ENCODE peak calls at places on chromosome 6, in ten cellular contexts. H is HepG2, I is uterus, A is stomach, W is heart left ventricle, C is body of pancreas, X is IMR-90, E is esophagus squamous epithelium, M is esophagus muscularis mucosa, D is spleen. Z is an unnamed sample.

GRCh38 chr6:145015739-145016558 is 719.4 kb downstream of the EPM2A start:
- DNase-seq in A (no peak), M (no peak), H (no peak), E (no peak), X (peak; percentile 97), D (no peak), C (no peak), W (no peak), I (no peak), Z (no peak)

GRCh38 chr6:52739627-52740026 is 23.6 kb downstream of the GSTA2 start:
- DNase-seq in M (peak; percentile 53), A (no peak), W (no peak), D (no peak), X (no peak), E (no peak), I (no peak), C (no peak), H (no peak), Z (no peak)

GRCh38 chr6:28489366-28490190 is 26.0 kb downstream of the GPX6 start:
- DNase-seq in D (no peak), X (peak; percentile 74), C (peak; percentile 13), A (peak; percentile 28), M (peak; percentile 62), W (peak; percentile 38), E (no peak), I (peak; percentile 88), H (peak; percentile 32), Z (peak; percentile 74)

GRCh38 chr6:10486215-10486614 is 34.9 kb upstream of the GCNT2 start:
- DNase-seq in I (no peak), A (no peak), X (no peak), C (no peak), E (no peak), M (no peak), W (no peak), H (no peak), D (no peak), Z (no peak)

GRCh38 chr6:84766796-84767590 is 2.6 kb upstream of the TBX18 start:
- DNase-seq in H (no peak), I (no peak), E (no peak), X (no peak), D (peak; percentile 63), M (no peak), A (no peak), C (no peak), W (no peak), Z (no peak)

GRCh38 chr6:153898360-153899059 is 140.5 kb upstream of the OPRM1 start:
- DNase-seq in H (no peak), W (no peak), E (no peak), C (no peak), A (no peak), D (no peak), I (no peak), M (no peak), X (no peak), Z (no peak)

GRCh38 chr6:156406099-156406498 is 371.1 kb upstream of the ARID1B start:
- DNase-seq in D (no peak), W (no peak), A (no peak), E (no peak), M (peak; percentile 31), C (no peak), X (no peak), H (no peak), I (no peak), Z (no peak)

GRCh38 chr6:90940812-90941481 is 354.1 kb upstream of the MAP3K7 start:
- DNase-seq in I (no peak), A (no peak), H (peak; percentile 44), W (no peak), M (no peak), E (no peak), C (no peak), D (no peak), X (peak; percentile 66), Z (no peak)

DNA sequence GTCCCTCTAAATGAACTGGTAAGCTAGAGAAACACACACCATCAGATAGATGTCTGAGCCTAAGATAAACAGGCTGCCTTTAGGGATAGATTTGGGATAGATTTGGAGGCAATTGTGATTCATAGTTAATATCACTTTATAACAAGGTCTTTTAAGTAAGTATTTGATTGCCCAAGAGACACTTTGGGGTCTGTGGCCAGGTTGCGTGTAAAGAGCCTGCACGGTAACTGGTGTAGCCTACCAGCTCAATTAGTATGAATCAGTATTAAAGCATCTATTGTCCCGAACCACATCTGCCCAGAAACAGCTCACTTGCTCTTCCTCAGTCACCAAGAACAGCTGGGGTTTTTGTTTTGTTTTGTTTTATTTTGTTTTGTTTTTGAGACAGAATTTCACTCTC is 193.3 kb downstream of the SASH1 start:
- DNase-seq in E (no peak), M (no peak), X (peak; percentile 62), D (no peak), I (no peak), A (no peak), W (no peak), H (no peak), C (no peak), Z (no peak)
- H3K36me3 ChIP-seq in E (peaks cover 100% of the 10 kb centered on the region), M (peaks cover 62% of the 10 kb centered on the region), X (peaks cover 64% of the 10 kb centered on the region), D (no peaks in the 10 kb centered on the region), I (no peaks in the 10 kb centered on the region), A (peaks cover 86% of the 10 kb centered on the region), W (peaks cover 93% of the 10 kb centered on the region), H (peaks cover 62% of the 10 kb centered on the region), C (peaks cover 3% of the 10 kb centered on the region), Z (peaks cover 42% of the 10 kb centered on the region)

GRCh38 chr6:106077170-106077569 is 9.0 kb upstream of the PRDM1 start:
- DNase-seq in A (no peak), C (no peak), I (no peak), E (no peak), H (no peak), W (no peak), D (no peak), M (peak; percentile 8), X (peak; percentile 53), Z (no peak)

GRCh38 chr6:106076139-106076538 is 10.0 kb upstream of the PRDM1 start:
- DNase-seq in C (no peak), M (no peak), X (no peak), I (no peak), E (no peak), A (no peak), D (no peak), W (no peak), H (no peak), Z (no peak)

GRCh38 chr6:106080106-106081095 is 5.7 kb upstream of the PRDM1 start:
- DNase-seq in X (no peak), M (peak; percentile 70), C (no peak), W (no peak), I (no peak), H (no peak), E (no peak), A (no peak), D (no peak), Z (no peak)

GRCh38 chr6:106081715-106082114 is 4.4 kb upstream of the PRDM1 start:
- DNase-seq in D (no peak), A (no peak), X (no peak), E (no peak), H (no peak), M (peak; percentile 21), I (no peak), C (no peak), W (no peak), Z (no peak)

DNA sequence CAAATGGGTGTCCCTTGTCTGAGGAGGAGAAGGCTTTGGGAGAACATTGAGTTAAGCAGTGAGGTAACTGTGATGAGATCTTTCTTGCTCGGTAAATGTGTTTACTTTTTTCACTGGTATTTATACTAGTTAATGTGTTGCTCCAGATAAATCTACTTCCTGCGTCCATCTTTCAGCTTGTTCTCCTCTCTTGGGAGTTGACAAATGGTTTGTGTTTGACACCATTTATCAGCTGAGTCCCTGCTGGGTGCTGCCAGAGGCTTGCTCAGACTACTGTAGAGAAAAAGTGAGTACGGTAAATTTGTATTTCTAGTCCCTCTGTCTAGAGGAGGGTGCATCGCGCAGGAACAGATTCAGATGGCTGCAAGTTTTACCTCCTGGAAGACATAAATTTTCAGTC is 8.3 kb upstream of the PRDM1 start:
- DNase-seq in C (no peak), D (no peak), W (no peak), H (no peak), A (no peak), I (no peak), M (peak; percentile 75), E (no peak), X (peak; percentile 32), Z (no peak)
- TF ChIP-seq POLR2A in C (no peak), D (no peak), W (no peak), H (no peak), A (no peak), I (no peak), M (no peak), E (no peak), X (no peak), Z (no peak)

GRCh38 chr6:4129446-4129845 is 5.9 kb downstream of the ECI2 start:
- DNase-seq in C (no peak), I (no peak), H (no peak), W (no peak), E (no peak), X (peak; percentile 9), D (no peak), A (no peak), M (no peak), Z (no peak)

GRCh38 chr6:4133941-4134838 is 1.2 kb downstream of the ECI2 start:
- DNase-seq in E (no peak), H (peak; percentile 57), I (peak; percentile 29), C (peak; percentile 33), D (peak; percentile 78), W (no peak), A (peak; percentile 30), M (no peak), X (no peak), Z (no peak)

GRCh38 chr6:4128072-4128471 is 7.3 kb downstream of the ECI2 start:
- DNase-seq in X (no peak), C (no peak), M (no peak), I (no peak), A (no peak), W (no peak), D (no peak), E (no peak), H (no peak), Z (no peak)

GRCh38 chr6:4128748-4129147 is 6.6 kb downstream of the ECI2 start:
- DNase-seq in I (no peak), D (no peak), A (no peak), C (no peak), W (no peak), H (no peak), E (no peak), M (no peak), X (peak; percentile 18), Z (no peak)

GRCh38 chr6:4130357-4130987 is 4.9 kb downstream of the ECI2 start:
- DNase-seq in M (no peak), E (no peak), A (peak; percentile 92), D (no peak), I (no peak), W (no peak), C (peak; percentile 85), X (no peak), H (peak; percentile 69), Z (no peak)
- H3K36me3 ChIP-seq in M (peaks cover 52% of the 10 kb centered on the region), E (peaks cover 76% of the 10 kb centered on the region), A (peaks cover 66% of the 10 kb centered on the region), D (no peaks in the 10 kb centered on the region), I (no peaks in the 10 kb centered on the region), W (peaks cover 79% of the 10 kb centered on the region), C (peaks cover 13% of the 10 kb centered on the region), X (peaks cover 25% of the 10 kb centered on the region), H (peaks cover 59% of the 10 kb centered on the region), Z (peaks cover 37% of the 10 kb centered on the region)

DNA sequence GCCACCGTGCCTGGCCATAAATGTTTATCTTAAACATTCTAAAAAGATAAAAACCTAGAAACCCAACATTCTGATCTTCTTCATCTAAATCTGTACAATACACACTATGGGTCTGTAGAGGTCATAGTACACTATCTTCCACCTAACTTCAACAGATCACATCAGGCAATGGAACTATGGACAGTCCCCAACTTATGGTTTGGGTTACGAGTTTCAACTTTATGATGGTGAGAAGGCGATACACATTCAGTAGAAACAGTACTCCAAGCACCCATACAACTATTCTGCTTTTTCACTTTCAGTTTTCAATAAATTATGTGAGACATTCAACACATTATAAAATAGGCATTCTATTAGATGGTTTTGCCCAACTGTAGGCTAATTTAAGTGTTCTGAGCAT is 23.1 kb downstream of the FKBP5 start:
- DNase-seq in E (no peak), W (no peak), D (no peak), X (no peak), H (no peak), M (no peak), C (no peak), A (no peak), I (no peak), Z (no peak)
- TF ChIP-seq POLR2A in E (no peak), W (no peak), D (no peak), X (no peak), H (no peak), M (no peak), C (no peak), A (no peak), I (no peak), Z (no peak)

Z was measured in sigmoid colon.